ENCODE peak calls at places on chromosome 17, in four cellular contexts. X is ovary, P is upper lobe of left lung, I is pancreas. B is an unnamed sample. For H3K27me3, the result is how much of the 10 kb centered on the place peaks cover.

GRCh38 chr17:4740584-4740983 is 856 bp upstream of the CXCL16 start:
- DNase-seq in I (no peak), P (peak), X (no peak), B (no peak)

GRCh38 chr17:10197721-10198508 is 491 bp downstream of the GAS7 start:
- DNase-seq in I (no peak), X (peak), P (peak), B (peak)

GRCh38 chr17:37512442-37513070 is 22.9 kb downstream of the DUSP14 start:
- DNase-seq in X (no peak), P (no peak), I (no peak), B (no peak)

GRCh38 chr17:6045621-6046357 is 24.4 kb upstream of the WSCD1 start:
- DNase-seq in P (no peak), I (no peak), X (no peak), B (no peak)

GRCh38 chr17:66625321-66625767 is 209.6 kb upstream of the CACNG5 start:
- DNase-seq in I (no peak), P (no peak), X (no peak), B (no peak)

GRCh38 chr17:77863814-77864161 is 94.7 kb upstream of the TNRC6C start:
- DNase-seq in I (no peak), X (no peak), P (no peak), B (peak)

GRCh38 chr17:64778367-64779290 is 116.5 kb upstream of the SMURF2 start:
- DNase-seq in P (peak), X (no peak), I (peak), B (peak)

GRCh38 chr17:8791910-8792270 is 7.3 kb downstream of the MFSD6L start:
- DNase-seq in X (no peak), P (no peak), I (no peak), B (no peak)

GRCh38 chr17:7997186-7997585 is 5.2 kb upstream of the GUCY2D start:
- DNase-seq in I (peak), P (no peak), X (no peak), B (no peak)

GRCh38 chr17:64146418-64147109 is 16.6 kb upstream of the ERN1 start:
- DNase-seq in P (no peak), X (peak), I (peak), B (peak)

GRCh38 chr17:29345066-29345465 is 45.1 kb upstream of the TAOK1 start:
- DNase-seq in I (no peak), X (no peak), P (no peak), B (no peak)

GRCh38 chr17:10210151-10210574 is 11.8 kb upstream of the GAS7 start:
- DNase-seq in X (no peak), I (peak), P (no peak), B (no peak)

GRCh38 chr17:7114241-7114874 is at the start of gene ASGR2:
- DNase-seq in P (no peak), X (no peak), I (no peak), B (no peak)

GRCh38 chr17:17497845-17498520 is 1.8 kb upstream of the RASD1 start:
- DNase-seq in I (no peak), X (no peak), P (no peak), B (peak)

GRCh38 chr17:2797632-2798031 is 1.4 kb downstream of the RAP1GAP2 start:
- DNase-seq in I (no peak), X (no peak), P (no peak), B (peak)

GRCh38 chr17:2796164-2797140 is at the start of gene RAP1GAP2:
- DNase-seq in I (no peak), X (no peak), P (peak), B (peak)

GRCh38 chr17:2797226-2797625 is 988 bp downstream of the RAP1GAP2 start:
- DNase-seq in I (no peak), P (no peak), X (no peak), B (no peak)

GRCh38 chr17:2794116-2794803 is 2.0 kb upstream of the RAP1GAP2 start:
- DNase-seq in I (no peak), P (no peak), X (no peak), B (no peak)

GRCh38 chr17:2795412-2796163 is 650 bp upstream of the RAP1GAP2 start:
- DNase-seq in P (no peak), X (no peak), I (no peak), B (no peak)
- H3K4me3 ChIP-seq in P (peak), X (no peak), I (no peak), B (no peak)

GRCh38 chr17:199195-199604 is 17.8 kb upstream of the DOC2B start:
- DNase-seq in X (peak), I (no peak), P (no peak), B (peak)

GRCh38 chr17:197352-197751 is 15.9 kb upstream of the DOC2B start:
- DNase-seq in X (no peak), I (no peak), P (no peak), B (no peak)

GRCh38 chr17:202501-202951 is 21.1 kb upstream of the DOC2B start:
- DNase-seq in X (no peak), P (no peak), I (no peak), B (no peak)

GRCh38 chr17:200604-200985 is 19.1 kb upstream of the DOC2B start:
- DNase-seq in I (no peak), P (no peak), X (no peak), B (no peak)

GRCh38 chr17:199806-200603 is 18.6 kb upstream of the DOC2B start:
- DNase-seq in P (peak), I (peak), X (no peak), B (peak)
- H3K27me3 ChIP-seq in P (under half), I (under half), X (under half), B (under half)

GRCh38 chr17:59126809-59127417 is 20.2 kb upstream of the TRIM37 start:
- DNase-seq in X (no peak), I (no peak), P (no peak), B (no peak)

GRCh38 chr17:59131131-59131530 is 23.9 kb downstream of the SKA2 start:
- DNase-seq in X (no peak), P (no peak), I (no peak), B (no peak)

GRCh38 chr17:59124665-59125064 is 18.0 kb upstream of the TRIM37 start:
- DNase-seq in X (no peak), P (no peak), I (no peak), B (no peak)

DNA sequence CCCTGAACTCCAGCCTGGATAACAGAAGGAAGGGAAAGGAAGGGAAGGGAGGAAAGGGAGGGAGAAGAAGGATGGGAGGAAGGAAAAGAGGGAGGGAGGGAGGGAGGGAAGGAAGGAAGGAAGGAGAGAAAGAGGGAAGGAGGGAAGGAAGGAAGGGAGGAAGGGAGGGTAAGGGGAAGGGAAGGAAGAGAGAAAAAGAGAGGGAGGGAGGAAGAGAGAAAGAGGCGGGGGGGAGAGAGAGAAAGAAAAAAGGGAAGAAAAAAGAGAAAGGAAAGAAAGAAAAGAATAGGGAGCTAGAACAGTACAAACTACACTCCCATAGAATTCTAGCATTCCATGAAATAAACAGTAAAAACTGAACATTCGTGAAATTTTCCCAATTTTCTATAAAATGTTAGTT is 23.1 kb upstream of the TRIM37 start:
- DNase-seq in P (no peak), X (no peak), I (no peak), B (no peak)
- H3K4me3 ChIP-seq in P (no peak), X (no peak), I (no peak), B (no peak)

GRCh38 chr17:76076100-76076764 is 1.7 kb downstream of the GALR2 start:
- DNase-seq in I (no peak), P (peak), X (no peak), B (no peak)
- H3K27me3 ChIP-seq in I (under half), P (under half), X (under half), B (under half)

GRCh38 chr17:46770439-46770817 is 48.1 kb downstream of the WNT3 start:
- DNase-seq in X (no peak), P (no peak), I (peak), B (no peak)

GRCh38 chr17:46768540-46768870 is 50.0 kb downstream of the WNT3 start:
- DNase-seq in P (no peak), X (no peak), I (no peak), B (no peak)

GRCh38 chr17:46771601-46772012 is 46.9 kb downstream of the WNT3 start:
- DNase-seq in I (no peak), P (peak), X (no peak), B (peak)

GRCh38 chr17:46770818-46771600 is 47.5 kb downstream of the WNT3 start:
- DNase-seq in I (peak), X (no peak), P (peak), B (peak)

GRCh38 chr17:46769531-46770438 is 48.7 kb downstream of the WNT3 start:
- DNase-seq in P (peak), X (no peak), I (peak), B (no peak)
- H3K4me3 ChIP-seq in P (peak), X (peak), I (no peak), B (no peak)

DNA sequence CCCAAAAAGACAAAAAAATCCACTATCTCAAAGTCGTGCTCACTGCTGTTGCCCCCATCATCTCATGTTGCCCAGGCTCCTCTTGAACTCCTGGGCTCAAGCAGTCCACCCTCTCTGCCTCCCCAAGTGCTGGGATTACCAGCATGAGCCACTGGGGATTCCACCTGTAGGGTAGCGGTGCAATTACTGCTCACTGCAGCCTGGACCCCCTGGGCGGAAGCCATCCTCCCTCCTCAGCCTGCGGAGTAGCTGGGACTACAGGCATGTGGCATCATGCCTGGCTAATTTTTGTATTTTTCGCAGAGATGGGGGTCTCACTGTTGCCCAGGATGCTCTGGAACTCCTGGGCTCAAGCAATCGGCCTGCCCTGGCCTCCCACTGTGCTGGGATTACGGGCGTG is 37.9 kb upstream of the BHLHA9 start:
- DNase-seq in X (no peak), P (no peak), I (no peak), B (no peak)
- H3K27me3 ChIP-seq in X (under half), P (under half), I (under half), B (under half)

GRCh38 chr17:82298538-82299421 is 18.6 kb downstream of the CD7 start:
- DNase-seq in X (no peak), P (peak), I (no peak), B (no peak)
- H3K4me3 ChIP-seq in X (peak), P (peak), I (peak), B (peak)

DNA sequence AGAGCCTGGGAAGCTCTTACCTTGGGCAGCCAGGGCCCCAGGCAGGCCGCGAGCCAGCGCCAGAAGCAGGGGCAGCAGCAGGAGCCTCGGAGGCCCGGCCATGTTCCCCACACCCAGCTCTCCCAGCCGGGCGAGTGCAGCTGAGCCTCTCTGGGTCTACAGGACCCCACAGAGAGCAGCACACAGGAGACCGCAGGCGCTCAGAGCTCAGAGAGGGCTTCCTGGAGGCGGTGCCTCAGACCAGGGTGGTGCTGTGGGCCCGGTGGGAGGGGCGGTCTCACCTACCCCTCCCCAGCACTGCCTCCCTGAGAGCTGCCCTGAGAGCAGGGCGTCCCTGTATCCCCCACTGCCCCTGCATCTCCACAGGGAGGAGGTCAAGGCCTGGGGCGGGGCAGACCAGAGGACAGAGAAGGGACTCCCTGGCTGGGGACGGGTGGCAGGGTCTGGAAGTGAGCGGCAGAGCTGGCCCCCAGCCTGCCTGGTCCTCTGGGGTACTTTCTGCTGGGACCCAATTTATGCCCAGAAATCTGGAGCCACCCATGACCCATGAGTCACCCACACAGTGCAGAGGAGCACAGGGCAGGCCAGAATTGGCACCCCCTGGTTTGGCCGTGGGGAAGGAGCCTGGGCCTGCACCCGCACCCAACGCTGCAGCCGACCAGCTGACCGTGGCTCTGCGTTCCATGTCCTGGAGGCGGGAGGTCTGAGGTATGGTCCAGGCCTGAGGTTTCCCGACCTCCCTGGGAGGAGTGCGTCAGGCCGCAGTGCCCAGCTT is at the start of gene CD7:
- DNase-seq in X (no peak), P (peak), I (no peak), B (peak)
- H3K27me3 ChIP-seq in X (under half), P (under half), I (under half), B (under half)